ENCODE peak calls at places on chromosomes 5 and 9, in five cellular contexts. One of them, this sample, is unnamed.

GRCh38 chr5:111512026-111512405 is 319 bp downstream of the STARD4 start:
- DNase-seq in ELF-1: no peak
- DNase-seq in IMR-90: peak
- DNase-seq in immature natural killer cell: no peak
- DNase-seq in neural crest cell: no peak
- DNase-seq in this sample: no peak

GRCh38 chr5:59367791-59368394 is 525.6 kb downstream of the PDE4D start:
- DNase-seq in ELF-1: peak
- DNase-seq in IMR-90: peak
- DNase-seq in immature natural killer cell: peak
- DNase-seq in neural crest cell: peak
- DNase-seq in this sample: peak

GRCh38 chr9:2676466-2676865 is 40.8 kb upstream of the KCNV2 start:
- DNase-seq in ELF-1: no peak
- DNase-seq in IMR-90: no peak
- DNase-seq in immature natural killer cell: no peak
- DNase-seq in neural crest cell: no peak
- DNase-seq in this sample: no peak

GRCh38 chr5:68891718-68892117 is 202.1 kb upstream of the SLC30A5 start:
- DNase-seq in ELF-1: no peak
- DNase-seq in IMR-90: no peak
- DNase-seq in immature natural killer cell: no peak
- DNase-seq in neural crest cell: no peak
- DNase-seq in this sample: no peak

GRCh38 chr9:112224401-112225289 is 49.5 kb upstream of the SUSD1 start:
- DNase-seq in ELF-1: no peak
- DNase-seq in IMR-90: peak
- DNase-seq in immature natural killer cell: no peak
- DNase-seq in neural crest cell: no peak
- DNase-seq in this sample: no peak

GRCh38 chr5:56440871-56441740 is 208.0 kb upstream of the ANKRD55 start:
- DNase-seq in ELF-1: no peak
- DNase-seq in IMR-90: peak
- DNase-seq in immature natural killer cell: no peak
- DNase-seq in neural crest cell: no peak
- DNase-seq in this sample: no peak

GRCh38 chr9:124328285-124328684 is 70.5 kb downstream of the NEK6 start:
- DNase-seq in ELF-1: no peak
- DNase-seq in IMR-90: no peak
- DNase-seq in immature natural killer cell: no peak
- DNase-seq in neural crest cell: no peak
- DNase-seq in this sample: no peak

GRCh38 chr5:141485305-141486055 is 650 bp downstream of the PCDHGC4 start:
- DNase-seq in ELF-1: peak
- DNase-seq in IMR-90: no peak
- DNase-seq in immature natural killer cell: no peak
- DNase-seq in neural crest cell: no peak
- DNase-seq in this sample: no peak

GRCh38 chr5:68251386-68251785 is 35.8 kb downstream of the PIK3R1 start:
- DNase-seq in ELF-1: peak
- DNase-seq in IMR-90: peak
- DNase-seq in immature natural killer cell: no peak
- DNase-seq in neural crest cell: no peak
- DNase-seq in this sample: no peak

GRCh38 chr9:108182950-108183381 is 672.8 kb downstream of the ACTL7B start:
- DNase-seq in ELF-1: no peak
- DNase-seq in IMR-90: peak
- DNase-seq in immature natural killer cell: no peak
- DNase-seq in neural crest cell: no peak
- DNase-seq in this sample: no peak

GRCh38 chr9:28032178-28032532 is 458.9 kb upstream of the C9orf72 start:
- DNase-seq in ELF-1: no peak
- DNase-seq in IMR-90: no peak
- DNase-seq in immature natural killer cell: no peak
- DNase-seq in neural crest cell: no peak
- DNase-seq in this sample: no peak

GRCh38 chr9:16571127-16571848 is 299.2 kb downstream of the BNC2 start:
- DNase-seq in ELF-1: no peak
- DNase-seq in IMR-90: peak
- DNase-seq in immature natural killer cell: no peak
- DNase-seq in neural crest cell: no peak
- DNase-seq in this sample: no peak

GRCh38 chr5:60357302-60357701 is 342.7 kb downstream of the DEPDC1B start:
- DNase-seq in ELF-1: no peak
- DNase-seq in IMR-90: no peak
- DNase-seq in immature natural killer cell: no peak
- DNase-seq in neural crest cell: no peak
- DNase-seq in this sample: no peak

GRCh38 chr5:171619196-171619595 is 166.4 kb upstream of the SMIM23 start:
- DNase-seq in ELF-1: no peak
- DNase-seq in IMR-90: no peak
- DNase-seq in immature natural killer cell: no peak
- DNase-seq in neural crest cell: no peak
- DNase-seq in this sample: no peak